ENCODE peak calls at places on chromosomes 3 and 15, in five cellular contexts. One of them, this sample, is unnamed.

GRCh38 chr15:36831915-36832310 is 252.5 kb downstream of the CDIN1 start:
- DNase-seq in hypothalamus: no peak
- DNase-seq in progenitor cell of endocrine pancreas: no peak
- DNase-seq in memory B cell: no peak
- DNase-seq in T-cell: no peak
- DNase-seq in this sample: no peak

GRCh38 chr15:60563539-60564404 is 84.8 kb upstream of the ICE2 start:
- DNase-seq in hypothalamus: no peak
- DNase-seq in T-cell: no peak
- DNase-seq in memory B cell: no peak
- DNase-seq in progenitor cell of endocrine pancreas: no peak
- DNase-seq in this sample: no peak

GRCh38 chr3:52350981-52351761 is 35.1 kb downstream of the DNAH1 start:
- DNase-seq in hypothalamus: no peak
- DNase-seq in progenitor cell of endocrine pancreas: no peak
- DNase-seq in memory B cell: no peak
- DNase-seq in T-cell: no peak
- DNase-seq in this sample: no peak

GRCh38 chr3:173395073-173395411 is 2.5 kb upstream of the NLGN1 start:
- DNase-seq in hypothalamus: no peak
- DNase-seq in T-cell: no peak
- DNase-seq in memory B cell: no peak
- DNase-seq in progenitor cell of endocrine pancreas: no peak
- DNase-seq in this sample: no peak

GRCh38 chr3:50323614-50324199 is 1.2 kb upstream of the HYAL2 start:
- DNase-seq in hypothalamus: no peak
- DNase-seq in progenitor cell of endocrine pancreas: no peak
- DNase-seq in memory B cell: no peak
- DNase-seq in T-cell: no peak
- DNase-seq in this sample: no peak

GRCh38 chr3:154818676-154819255 is 261.4 kb upstream of the MME start:
- DNase-seq in progenitor cell of endocrine pancreas: no peak
- DNase-seq in T-cell: no peak
- DNase-seq in hypothalamus: no peak
- DNase-seq in memory B cell: no peak
- DNase-seq in this sample: no peak

GRCh38 chr3:28198161-28198560 is 43.3 kb upstream of the CMC1 start:
- DNase-seq in progenitor cell of endocrine pancreas: no peak
- DNase-seq in T-cell: no peak
- DNase-seq in hypothalamus: no peak
- DNase-seq in memory B cell: no peak
- DNase-seq in this sample: no peak

GRCh38 chr15:57031605-57032004 is 113.2 kb downstream of the TCF12 start:
- DNase-seq in progenitor cell of endocrine pancreas: no peak
- DNase-seq in hypothalamus: peak
- DNase-seq in memory B cell: no peak
- DNase-seq in T-cell: no peak
- DNase-seq in this sample: no peak

GRCh38 chr3:65992106-65992505 is 46.6 kb downstream of the MAGI1 start:
- DNase-seq in hypothalamus: no peak
- DNase-seq in T-cell: no peak
- DNase-seq in memory B cell: no peak
- DNase-seq in progenitor cell of endocrine pancreas: no peak
- DNase-seq in this sample: peak

This sample was measured in foreskin fibroblast.